ENCODE peak calls at places on chromosomes 12 and 14, in ten cellular contexts. Q is K562, N is stomach, D is transverse colon, G is H1, U is esophagus muscularis mucosa, L is sigmoid colon, F is HepG2, O is upper lobe of left lung, X is GM12878. S is an unnamed sample.

GRCh38 chr14:48568688-48569087 is 893.3 kb upstream of the MDGA2 start:
- DNase-seq in Q (no peak), N (no peak), D (no peak), G (no peak), U (no peak), L (no peak), F (no peak), O (no peak), X (no peak), S (no peak)

GRCh38 chr12:7872565-7873304 is at the start of gene SLC2A14:
- DNase-seq in Q (no peak), N (no peak), D (no peak), G (no peak), U (no peak), L (no peak), F (no peak), O (peak), X (no peak), S (no peak)

GRCh38 chr12:77571768-77572167 is 258.9 kb upstream of the NAV3 start:
- DNase-seq in Q (no peak), N (no peak), D (no peak), G (no peak), U (no peak), L (no peak), F (no peak), O (no peak), X (no peak), S (no peak)

GRCh38 chr12:132447731-132448452 is 42.1 kb upstream of the FBRSL1 start:
- DNase-seq in Q (no peak), N (no peak), D (no peak), G (no peak), U (no peak), L (no peak), F (no peak), O (no peak), X (no peak), S (no peak)

GRCh38 chr14:103427485-103428443 is 42.5 kb downstream of the MARK3 start:
- DNase-seq in Q (peak), N (no peak), D (no peak), G (no peak), U (no peak), L (no peak), F (no peak), O (no peak), X (peak), S (no peak)

GRCh38 chr12:117360551-117361311 is 695 bp downstream of the NOS1 start:
- DNase-seq in Q (no peak), N (no peak), D (no peak), G (peak), U (no peak), L (no peak), F (no peak), O (peak), X (no peak), S (no peak)

GRCh38 chr12:125687820-125688219 is 622.6 kb downstream of the AACS start:
- DNase-seq in Q (no peak), N (no peak), D (no peak), G (no peak), U (peak), L (no peak), F (no peak), O (peak), X (no peak), S (no peak)

GRCh38 chr14:55327179-55327578 is 56.0 kb downstream of the FBXO34 start:
- DNase-seq in Q (no peak), N (no peak), D (no peak), G (no peak), U (no peak), L (no peak), F (no peak), O (no peak), X (no peak), S (no peak)

GRCh38 chr14:78982551-78982950 is 812.4 kb downstream of the NRXN3 start:
- DNase-seq in Q (no peak), N (no peak), D (no peak), G (no peak), U (no peak), L (no peak), F (no peak), O (no peak), X (no peak), S (no peak)

GRCh38 chr12:94952325-94952724 is 51.2 kb downstream of the NDUFA12 start:
- DNase-seq in Q (no peak), N (no peak), D (no peak), G (no peak), U (no peak), L (no peak), F (no peak), O (no peak), X (no peak), S (no peak)

GRCh38 chr12:69501154-69501895 is 31.1 kb downstream of the FRS2 start:
- DNase-seq in Q (no peak), N (no peak), D (no peak), G (no peak), U (no peak), L (no peak), F (no peak), O (no peak), X (no peak), S (no peak)

GRCh38 chr14:52048132-52048531 is 20.7 kb downstream of the NID2 start:
- DNase-seq in Q (no peak), N (no peak), D (no peak), G (no peak), U (peak), L (no peak), F (no peak), O (no peak), X (no peak), S (no peak)

GRCh38 chr14:68244272-68244975 is 424.8 kb downstream of the RAD51B start:
- DNase-seq in Q (no peak), N (no peak), D (no peak), G (no peak), U (no peak), L (no peak), F (no peak), O (no peak), X (no peak), S (no peak)

GRCh38 chr14:78010688-78011087 is 159.5 kb upstream of the NRXN3 start:
- DNase-seq in Q (no peak), N (no peak), D (no peak), G (no peak), U (no peak), L (no peak), F (no peak), O (no peak), X (no peak), S (no peak)

GRCh38 chr12:119990382-119990874 is 1.4 kb downstream of the BICDL1 start:
- DNase-seq in Q (no peak), N (no peak), D (no peak), G (no peak), U (no peak), L (no peak), F (no peak), O (no peak), X (no peak), S (no peak)

GRCh38 chr12:89033062-89033461 is 319.2 kb downstream of the DUSP6 start:
- DNase-seq in Q (no peak), N (no peak), D (no peak), G (no peak), U (no peak), L (no peak), F (no peak), O (no peak), X (no peak), S (no peak)

GRCh38 chr14:23300687-23301223 is 1.9 kb downstream of the PPP1R3E start:
- DNase-seq in Q (no peak), N (no peak), D (peak), G (no peak), U (no peak), L (peak), F (peak), O (no peak), X (no peak), S (peak)

GRCh38 chr12:121182222-121182896 is 27.6 kb upstream of the P2RX4 start:
- DNase-seq in Q (no peak), N (no peak), D (no peak), G (no peak), U (no peak), L (no peak), F (no peak), O (no peak), X (no peak), S (no peak)

GRCh38 chr12:24562761-24563392 is 386.0 kb downstream of the BCAT1 start:
- DNase-seq in Q (no peak), N (no peak), D (peak), G (peak), U (no peak), L (no peak), F (no peak), O (peak), X (no peak), S (peak)

GRCh38 chr14:69518341-69519101 is 34.0 kb downstream of the PLEKHD1 start:
- DNase-seq in Q (no peak), N (no peak), D (no peak), G (no peak), U (no peak), L (no peak), F (no peak), O (no peak), X (no peak), S (no peak)

GRCh38 chr12:117875652-117876491 is 92.9 kb downstream of the KSR2 start:
- DNase-seq in Q (peak), N (no peak), D (no peak), G (peak), U (no peak), L (no peak), F (no peak), O (peak), X (no peak), S (no peak)

GRCh38 chr14:53696217-53696965 is 260.2 kb downstream of the BMP4 start:
- DNase-seq in Q (no peak), N (no peak), D (no peak), G (no peak), U (no peak), L (no peak), F (peak), O (no peak), X (no peak), S (no peak)

GRCh38 chr14:102019141-102019540 is 54.8 kb downstream of the DYNC1H1 start:
- DNase-seq in Q (no peak), N (no peak), D (no peak), G (no peak), U (no peak), L (no peak), F (no peak), O (peak), X (no peak), S (no peak)

DNA sequence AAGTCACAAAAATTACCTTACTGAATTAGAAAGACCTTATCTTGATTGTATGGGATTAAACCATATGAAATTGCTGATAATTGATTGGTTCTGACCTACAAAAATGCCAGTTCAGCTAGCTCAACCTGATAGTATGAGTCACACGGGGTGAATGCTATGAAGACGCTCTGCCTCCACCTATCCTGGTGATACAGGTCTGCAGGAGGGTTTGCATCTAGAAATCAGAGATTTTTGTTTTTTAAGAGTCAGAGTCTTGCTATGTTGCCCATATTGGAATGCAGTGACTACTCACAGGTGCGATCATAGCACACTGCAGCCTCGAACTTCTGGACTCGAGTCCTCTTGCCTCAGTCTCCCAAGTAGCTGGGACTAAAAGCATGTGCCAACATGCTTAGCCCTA is 120.4 kb downstream of the HMGA2 start:
- DNase-seq in Q (no peak), N (no peak), D (no peak), G (no peak), U (no peak), L (no peak), F (no peak), O (no peak), X (no peak), S (no peak)
- TF ChIP-seq EP300 in Q (no peak), N (no peak), D (no peak), G (no peak), U (no peak), L (no peak), F (no peak), O (no peak), X (no peak), S (no peak)

GRCh38 chr12:107485731-107486130 is 199.9 kb upstream of the PWP1 start:
- DNase-seq in Q (no peak), N (no peak), D (no peak), G (no peak), U (no peak), L (no peak), F (no peak), O (no peak), X (no peak), S (no peak)
- TF ChIP-seq POLR2AphosphoS5 in Q (no peak), N (no peak), D (no peak), G (no peak), U (no peak), L (no peak), F (no peak), O (no peak), X (no peak), S (no peak)

GRCh38 chr12:12560587-12561304 is 1.9 kb downstream of the DUSP16 start:
- DNase-seq in Q (no peak), N (peak), D (peak), G (no peak), U (no peak), L (peak), F (peak), O (no peak), X (peak), S (no peak)
- TF ChIP-seq POLR2A in Q (no peak), N (peak), D (peak), G (no peak), U (peak), L (peak), F (no peak), O (peak), X (no peak), S (no peak)

DNA sequence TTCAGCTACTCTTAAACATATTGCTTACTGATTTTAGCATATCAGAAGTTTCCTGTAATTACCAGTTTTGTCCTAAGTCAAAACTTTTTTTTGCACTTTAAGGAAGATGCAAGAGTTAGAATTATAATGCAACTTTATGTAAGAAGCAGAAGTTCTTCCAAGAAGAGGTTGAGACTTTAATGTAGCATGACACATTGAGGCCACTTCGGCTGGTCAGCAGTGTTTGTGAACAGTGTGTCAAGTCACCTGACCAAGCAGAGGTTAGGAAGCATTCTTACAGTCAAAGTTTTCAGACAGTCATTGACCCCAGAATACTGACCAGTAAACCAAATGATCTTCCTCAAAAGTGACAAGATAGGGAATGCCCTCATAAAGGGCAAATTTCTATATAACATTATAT is 15.2 kb downstream of the FGFR1OP2 start:
- DNase-seq in Q (no peak), N (no peak), D (no peak), G (no peak), U (no peak), L (peak), F (no peak), O (no peak), X (no peak), S (no peak)
- TF ChIP-seq EP300 in Q (peak), N (no peak), D (no peak), G (no peak), U (no peak), L (no peak), F (no peak), O (no peak), X (no peak), S (no peak)

DNA sequence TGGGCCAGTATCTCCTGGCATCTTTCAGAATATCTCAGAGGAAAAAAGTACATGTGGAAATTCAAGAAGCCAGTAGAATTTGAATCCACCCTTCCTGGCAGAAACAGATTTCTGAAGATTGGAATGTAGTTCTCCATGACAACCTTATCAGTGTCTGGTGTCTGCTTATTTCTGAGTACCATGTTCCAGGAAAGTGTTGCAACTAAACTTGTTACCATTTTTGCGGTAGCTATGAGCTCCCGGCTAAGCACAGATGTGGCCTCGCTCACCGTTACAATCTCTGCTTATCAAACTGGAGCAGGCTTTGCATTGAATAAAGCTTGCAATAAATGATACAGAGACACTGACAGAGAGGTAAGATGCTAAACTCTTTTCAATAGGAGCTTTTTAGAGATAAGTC is 13.0 kb upstream of the ITPR2 start:
- DNase-seq in Q (peak), N (no peak), D (no peak), G (no peak), U (no peak), L (no peak), F (peak), O (no peak), X (no peak), S (no peak)
- TF ChIP-seq POLR2AphosphoS5 in Q (peak), N (no peak), D (no peak), G (no peak), U (no peak), L (no peak), F (no peak), O (peak), X (no peak), S (no peak)

DNA sequence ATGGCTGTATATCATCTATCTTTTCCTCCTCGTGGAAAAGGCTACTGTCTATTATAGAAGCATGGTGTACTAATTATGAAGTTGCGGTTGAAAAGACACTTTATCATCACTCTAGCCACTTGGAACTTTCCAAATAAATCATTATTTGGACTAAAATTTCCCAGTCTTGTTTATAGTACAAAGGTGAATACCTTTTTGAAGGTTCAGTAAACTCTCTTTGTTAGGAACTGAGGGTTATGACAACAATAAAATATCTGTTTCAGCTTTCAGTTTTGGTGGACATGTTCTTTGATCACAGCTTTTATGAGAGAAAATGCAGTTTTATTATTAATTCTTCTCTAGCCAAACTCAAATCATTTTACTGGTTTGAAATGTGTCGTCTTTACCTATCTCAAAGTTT is 216.7 kb downstream of the FBXL14 start:
- DNase-seq in Q (no peak), N (no peak), D (no peak), G (no peak), U (no peak), L (no peak), F (peak), O (no peak), X (no peak), S (no peak)
- TF ChIP-seq POLR2A in Q (no peak), N (no peak), D (no peak), G (no peak), U (no peak), L (no peak), F (no peak), O (no peak), X (no peak), S (no peak)